ENCODE peak calls at places on chromosomes 4 and X, in five cellular contexts. A is A549, D is upper lobe of left lung, F is NB4, Z is adrenal gland. T is an unnamed sample.

GRCh38 chr4:74267998-74268606 is 40.2 kb upstream of the EPGN start:
- DNase-seq in D (no peak), A (no peak), Z (no peak), F (no peak), T (no peak)

GRCh38 chr4:107363137-107363536 is 327.0 kb upstream of the DKK2 start:
- DNase-seq in Z (no peak), F (no peak), A (no peak), D (no peak), T (no peak)

GRCh38 chr4:105956566-105956965 is 61.3 kb downstream of the NPNT start:
- DNase-seq in F (no peak), A (no peak), Z (no peak), D (no peak), T (no peak)

GRCh38 chrX:125150231-125150630 is 169.4 kb upstream of the TEX13C start:
- DNase-seq in Z (no peak), A (no peak), D (no peak), F (no peak), T (no peak)

GRCh38 chr4:96097040-96097607 is 257.2 kb downstream of the PDHA2 start:
- DNase-seq in A (no peak), D (no peak), Z (no peak), F (no peak), T (no peak)

GRCh38 chr4:152100378-152101201 is 339.8 kb upstream of the GATB start:
- DNase-seq in A (no peak), Z (no peak), D (peak), F (no peak), T (no peak)

GRCh38 chrX:40088299-40088625 is 9.5 kb downstream of the BCOR start:
- DNase-seq in D (no peak), A (no peak), Z (no peak), F (no peak), T (no peak)

GRCh38 chr4:129144755-129145206 is 48.8 kb downstream of the C4orf33 start:
- DNase-seq in D (no peak), Z (no peak), A (no peak), F (no peak), T (no peak)

GRCh38 chrX:69424910-69425309 is 79.2 kb upstream of the NALF2 start:
- DNase-seq in A (no peak), Z (no peak), F (no peak), D (no peak), T (no peak)

GRCh38 chrX:29662101-29662500 is 553.3 kb upstream of the MAGEB2 start:
- DNase-seq in Z (no peak), A (peak), D (no peak), F (no peak), T (no peak)

GRCh38 chrX:155544886-155545285 is 67.9 kb downstream of the TMLHE start:
- DNase-seq in D (no peak), A (no peak), F (no peak), Z (no peak), T (no peak)

GRCh38 chr4:58564695-58565094 is 1454.5 kb upstream of the IGFBP7 start:
- DNase-seq in D (no peak), A (no peak), F (no peak), Z (no peak), T (no peak)

DNA sequence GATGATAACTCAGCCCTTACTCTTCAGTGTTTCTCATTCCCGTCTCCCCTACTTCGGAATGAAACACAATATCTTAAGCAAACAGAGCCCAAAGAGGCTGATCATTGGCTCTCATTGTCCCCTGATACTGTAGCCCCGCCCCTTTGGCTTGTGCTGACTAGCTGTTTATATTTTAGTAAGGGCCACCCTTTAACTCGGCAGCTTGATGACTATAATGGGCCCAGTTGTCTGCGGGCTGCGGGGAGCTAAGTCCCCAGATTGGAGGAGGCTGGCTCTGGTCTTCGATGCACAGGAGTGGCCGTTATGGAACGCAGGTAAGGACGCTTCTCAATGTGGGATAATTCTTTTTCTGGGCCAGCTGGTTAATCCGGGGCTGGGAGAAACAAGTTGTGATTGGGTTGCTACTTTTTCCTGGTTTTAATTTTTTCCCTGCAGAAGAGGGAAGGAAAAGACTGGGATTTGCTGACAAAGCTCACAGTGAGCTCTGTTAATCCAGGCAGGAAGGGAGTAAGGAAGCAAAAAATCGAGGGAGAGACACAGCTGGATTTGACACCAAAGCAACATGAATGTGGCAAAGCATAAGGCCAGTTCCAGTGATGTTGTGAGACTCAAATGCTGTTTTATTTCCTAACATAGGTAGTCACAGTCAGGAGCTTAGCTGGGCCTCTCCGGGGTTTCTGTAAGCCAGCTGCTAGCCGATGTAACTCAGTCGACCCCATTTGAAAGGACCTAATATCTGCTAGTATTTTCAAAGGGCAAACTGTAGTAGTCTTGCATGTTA is at the start of gene TRIM2:
- DNase-seq in A (no peak), D (peak), Z (peak), F (no peak), T (no peak)
- TF ChIP-seq POLR2A in A (no peak), D (no peak), Z (no peak), F (no peak), T (no peak)

DNA sequence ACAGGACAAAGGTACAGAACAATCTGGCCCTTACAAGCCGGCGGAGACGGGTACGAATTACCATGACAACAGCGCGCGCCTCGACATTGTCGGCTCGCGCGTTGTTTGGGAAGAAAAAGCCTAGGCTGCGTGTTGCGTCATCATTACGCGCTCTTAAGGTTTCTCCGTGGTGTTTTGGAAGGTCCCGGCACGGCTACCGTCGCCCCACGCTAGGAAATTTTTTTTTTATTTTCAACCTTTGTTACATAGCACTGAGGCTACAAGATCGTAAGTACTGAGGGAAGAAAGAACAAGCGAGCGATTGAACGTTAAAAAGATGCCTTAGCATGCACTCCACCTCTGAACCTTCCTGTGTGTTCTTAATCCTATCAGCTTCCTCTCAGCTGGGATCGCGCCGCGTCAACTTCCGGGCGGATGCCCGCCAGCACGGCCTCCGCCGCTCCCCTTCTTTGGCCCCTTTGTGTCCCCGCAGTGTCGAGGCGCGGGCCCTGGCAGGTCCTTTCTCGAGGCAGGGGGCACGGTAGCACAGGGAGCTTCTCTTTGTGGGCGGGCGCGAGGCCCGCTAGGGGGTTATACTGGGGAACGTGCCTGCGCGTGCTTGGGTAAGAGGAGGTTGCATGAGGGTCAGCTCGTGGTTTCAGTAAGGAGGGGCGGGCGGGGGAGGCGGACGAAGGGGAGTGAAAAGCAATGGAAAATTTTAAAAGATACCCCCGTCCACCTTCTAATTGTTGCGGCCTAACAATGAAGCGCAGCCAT is at the start of gene SMARCAD1:
- DNase-seq in Z (peak), D (peak), A (peak), F (peak), T (peak)
- TF ChIP-seq POLR2A in Z (no peak), D (no peak), A (peak), F (peak), T (peak)

GRCh38 chr4:6640292-6641163 is at the start of gene MRFAP1:
- DNase-seq in F (peak), A (peak), Z (peak), D (peak), T (peak)
- TF ChIP-seq POLR2A in F (peak), A (peak), Z (peak), D (no peak), T (no peak)

DNA sequence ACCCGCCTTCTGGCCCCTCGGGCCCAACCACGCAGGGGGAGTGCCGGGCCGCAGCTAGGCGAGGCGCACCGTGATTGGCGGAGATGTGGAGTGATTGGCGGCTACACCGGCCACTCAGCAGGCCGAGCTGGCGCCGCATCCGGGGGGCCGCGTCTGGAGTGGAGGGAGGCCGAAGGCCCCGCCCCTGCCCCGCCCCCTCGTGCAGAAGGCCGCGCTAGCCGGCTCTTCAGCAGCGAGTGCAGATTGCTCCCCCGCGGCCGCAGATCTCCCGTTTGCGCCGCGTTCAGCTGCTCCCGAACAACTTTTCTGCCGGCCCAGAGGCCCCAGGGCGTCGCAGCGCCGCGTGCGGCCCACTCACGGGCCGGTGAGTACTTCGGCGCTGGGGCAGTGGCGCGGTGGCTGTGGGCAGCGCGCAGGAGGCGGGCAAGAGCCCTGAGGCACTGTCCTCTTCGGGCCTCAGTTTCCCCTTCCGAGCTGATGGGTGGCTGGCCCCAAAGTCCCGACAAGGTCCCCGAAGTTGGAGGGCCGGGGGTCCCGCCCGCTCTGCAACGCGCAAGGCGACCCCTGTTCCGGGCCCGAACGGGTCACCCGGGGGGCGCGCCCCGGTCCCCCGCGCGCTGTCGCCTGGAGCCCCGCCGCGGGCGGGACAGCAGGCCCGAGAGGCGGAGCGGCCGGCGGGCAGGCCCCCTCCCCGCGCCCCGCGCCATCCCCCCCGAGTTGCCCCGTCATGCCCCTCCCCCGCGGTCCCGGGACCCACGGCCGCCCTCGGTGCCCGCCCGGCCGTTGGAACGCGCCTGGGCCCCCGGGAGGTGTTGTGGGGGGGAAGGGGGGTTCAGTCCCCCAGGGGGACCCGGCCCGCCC is at the start of gene WFS1:
- DNase-seq in A (peak), D (peak), F (no peak), Z (peak), T (peak)
- TF ChIP-seq POLR2A in A (peak), D (no peak), F (no peak), Z (peak), T (peak)

DNA sequence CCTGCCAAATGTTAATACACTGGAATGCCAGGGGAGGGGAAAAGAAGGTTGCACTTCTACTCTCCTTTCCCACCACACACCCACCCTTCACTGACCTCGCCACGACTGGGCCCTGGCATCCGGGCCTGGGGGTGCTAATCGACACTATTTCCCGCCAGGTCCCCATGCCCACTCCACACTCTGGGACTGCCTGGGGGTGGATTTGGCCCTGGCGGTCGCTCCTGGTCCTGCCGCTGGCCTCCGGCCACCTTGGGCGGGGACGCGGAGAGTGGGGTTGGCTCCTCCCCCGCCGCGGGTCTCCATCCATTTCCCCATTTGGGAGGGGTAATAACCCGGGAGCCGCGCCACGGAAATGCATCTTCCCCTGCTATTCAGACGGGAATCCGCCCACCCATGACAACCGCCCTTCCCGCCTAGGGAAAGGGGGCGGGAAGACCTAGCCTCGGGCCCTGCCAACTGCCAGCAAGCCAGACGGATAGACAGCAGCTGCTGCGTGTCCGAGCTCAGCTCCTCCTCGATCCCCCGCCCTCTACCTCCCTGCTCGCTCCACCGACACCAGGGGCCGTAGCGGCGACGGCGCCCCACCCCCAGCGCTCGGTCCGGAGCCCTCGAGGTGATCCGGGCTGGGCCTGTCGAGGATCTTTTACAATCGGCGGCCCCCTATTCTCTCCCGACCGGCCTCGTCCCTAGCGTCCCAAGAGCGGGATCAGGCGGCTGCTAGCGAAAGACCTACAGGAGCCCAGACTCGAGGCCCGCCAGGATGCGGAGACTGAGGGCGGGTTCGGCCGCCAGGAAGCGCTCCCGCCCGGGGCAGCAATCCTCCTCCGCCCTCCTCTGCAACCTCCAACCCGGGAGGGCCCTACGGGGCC is 78.0 kb downstream of the RLIM start:
- DNase-seq in D (peak), A (no peak), Z (peak), F (peak), T (peak)
- TF ChIP-seq POLR2A in D (no peak), A (no peak), Z (no peak), F (peak), T (peak)

GRCh38 chr4:985123-985830 is 1.6 kb upstream of the IDUA start:
- DNase-seq in A (no peak), Z (peak), D (peak), F (peak), T (peak)
- TF ChIP-seq POLR2A in A (no peak), Z (no peak), D (no peak), F (no peak), T (peak)

GRCh38 chr4:1305781-1306455 is 16.2 kb downstream of the MAEA start:
- DNase-seq in A (no peak), Z (no peak), F (no peak), D (no peak), T (peak)

GRCh38 chr4:1307951-1308735 is 18.5 kb downstream of the MAEA start:
- DNase-seq in A (no peak), Z (no peak), F (no peak), D (no peak), T (peak)

GRCh38 chr4:1310031-1310795 is 20.5 kb downstream of the MAEA start:
- DNase-seq in Z (no peak), A (no peak), D (no peak), F (no peak), T (no peak)

GRCh38 chr4:1310796-1311715 is 21.4 kb downstream of the MAEA start:
- DNase-seq in A (no peak), D (no peak), Z (no peak), F (no peak), T (no peak)

GRCh38 chr4:1309261-1310010 is 19.7 kb downstream of the MAEA start:
- DNase-seq in Z (peak), F (no peak), D (peak), A (no peak), T (peak)
- TF ChIP-seq POLR2A in Z (no peak), F (no peak), D (no peak), A (no peak), T (no peak)

GRCh38 chr4:39637572-39638357 is 900 bp downstream of the SMIM14 start:
- DNase-seq in A (peak), D (peak), Z (peak), F (peak), T (peak)
- TF ChIP-seq POLR2A in A (no peak), D (no peak), Z (no peak), F (no peak), T (no peak)

GRCh38 chrX:147913570-147913969 is 1.9 kb downstream of the FMR1 start:
- DNase-seq in A (no peak), D (no peak), Z (no peak), F (no peak), T (no peak)

GRCh38 chrX:147910607-147911006 is 1.1 kb upstream of the FMR1 start:
- DNase-seq in F (no peak), A (no peak), Z (no peak), D (no peak), T (no peak)

GRCh38 chrX:147914609-147915008 is 2.9 kb downstream of the FMR1 start:
- DNase-seq in D (no peak), F (no peak), Z (no peak), A (no peak), T (no peak)

GRCh38 chrX:147912093-147912801 is 528 bp downstream of the FMR1 start:
- DNase-seq in D (peak), A (peak), Z (peak), F (peak), T (peak)

DNA sequence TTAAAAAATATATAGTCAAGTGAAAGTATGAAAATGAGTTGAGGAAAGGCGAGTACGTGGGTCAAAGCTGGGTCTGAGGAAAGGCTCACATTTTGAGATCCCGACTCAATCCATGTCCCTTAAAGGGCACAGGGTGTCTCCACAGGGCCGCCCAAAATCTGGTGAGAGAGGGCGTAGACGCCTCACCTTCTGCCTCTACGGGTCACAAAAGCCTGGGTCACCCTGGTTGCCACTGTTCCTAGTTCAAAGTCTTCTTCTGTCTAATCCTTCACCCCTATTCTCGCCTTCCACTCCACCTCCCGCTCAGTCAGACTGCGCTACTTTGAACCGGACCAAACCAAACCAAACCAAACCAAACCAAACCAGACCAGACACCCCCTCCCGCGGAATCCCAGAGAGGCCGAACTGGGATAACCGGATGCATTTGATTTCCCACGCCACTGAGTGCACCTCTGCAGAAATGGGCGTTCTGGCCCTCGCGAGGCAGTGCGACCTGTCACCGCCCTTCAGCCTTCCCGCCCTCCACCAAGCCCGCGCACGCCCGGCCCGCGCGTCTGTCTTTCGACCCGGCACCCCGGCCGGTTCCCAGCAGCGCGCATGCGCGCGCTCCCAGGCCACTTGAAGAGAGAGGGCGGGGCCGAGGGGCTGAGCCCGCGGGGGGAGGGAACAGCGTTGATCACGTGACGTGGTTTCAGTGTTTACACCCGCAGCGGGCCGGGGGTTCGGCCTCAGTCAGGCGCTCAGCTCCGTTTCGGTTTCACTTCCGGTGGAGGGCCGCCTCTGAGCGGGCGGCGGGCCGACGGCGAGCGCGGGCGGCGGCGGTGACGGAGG is at the start of gene FMR1:
- DNase-seq in A (peak), Z (peak), F (peak), D (peak), T (peak)
- TF ChIP-seq POLR2A in A (peak), Z (no peak), F (peak), D (no peak), T (peak)

T was measured in right lobe of liver.